ENCODE peak calls at places on chromosomes 11 and 22, in six cellular contexts. Y is WERI-Rb-1, K is endothelial cell, C is mucosa of descending colon, M is H9, F is fibroblast of the aortic adventitia. H is an unnamed sample.

GRCh38 chr11:103887001-103887680 is 149.3 kb upstream of the DDI1 start:
- DNase-seq in Y (no peak), K (no peak), C (no peak), M (no peak), F (no peak), H (no peak)

GRCh38 chr11:57938351-57938750 is 85.3 kb upstream of the OR9Q1 start:
- DNase-seq in Y (no peak), K (no peak), C (no peak), M (no peak), F (no peak), H (no peak)

GRCh38 chr11:67671211-67671520 is 3.3 kb downstream of the ALDH3B2 start:
- DNase-seq in Y (no peak), K (no peak), C (no peak), M (no peak), F (no peak), H (no peak)

GRCh38 chr11:122137081-122137793 is 21.2 kb upstream of the BLID start:
- DNase-seq in Y (no peak), K (no peak), C (no peak), M (no peak), F (peak), H (no peak)

GRCh38 chr11:105033344-105033743 is 1.6 kb downstream of the CASP1 start:
- DNase-seq in Y (no peak), K (no peak), C (no peak), M (no peak), F (no peak), H (no peak)

GRCh38 chr22:22076937-22077703 is 94.5 kb upstream of the TOP3B start:
- DNase-seq in Y (no peak), K (no peak), C (no peak), M (no peak), F (peak), H (no peak)

GRCh38 chr11:42764936-42765335 is 546.9 kb upstream of the API5 start:
- DNase-seq in Y (no peak), K (no peak), C (no peak), M (no peak), F (no peak), H (no peak)

GRCh38 chr11:17865765-17866428 is 131.3 kb downstream of the KCNC1 start:
- DNase-seq in Y (no peak), K (no peak), C (no peak), M (no peak), F (peak), H (no peak)

GRCh38 chr11:126104420-126104819 is 41.8 kb upstream of the CDON start:
- DNase-seq in Y (peak), K (no peak), C (no peak), M (peak), F (no peak), H (peak)

GRCh38 chr11:78657968-78658839 is 83.5 kb upstream of the NARS2 start:
- DNase-seq in Y (no peak), K (no peak), C (no peak), M (no peak), F (no peak), H (no peak)

GRCh38 chr11:131688056-131688693 is 317.8 kb downstream of the NTM start:
- DNase-seq in Y (peak), K (peak), C (no peak), M (peak), F (peak), H (peak)

GRCh38 chr11:103079833-103080232 is 12.1 kb downstream of the DCUN1D5 start:
- DNase-seq in Y (no peak), K (no peak), C (no peak), M (no peak), F (peak), H (no peak)

GRCh38 chr11:134691985-134692384 is 279.9 kb upstream of the B3GAT1 start:
- DNase-seq in Y (no peak), K (no peak), C (no peak), M (no peak), F (peak), H (no peak)

GRCh38 chr22:30310881-30311771 is 15.6 kb downstream of the TBC1D10A start:
- DNase-seq in Y (no peak), K (no peak), C (peak), M (no peak), F (peak), H (no peak)

GRCh38 chr11:117554601-117555333 is 227.1 kb downstream of the CEP164 start:
- DNase-seq in Y (no peak), K (no peak), C (no peak), M (no peak), F (no peak), H (no peak)

GRCh38 chr11:72758690-72759389 is 6.6 kb upstream of the ARAP1 start:
- DNase-seq in Y (no peak), K (no peak), C (no peak), M (no peak), F (peak), H (no peak)

GRCh38 chr11:120819003-120819402 is 204.9 kb upstream of the TBCEL start:
- DNase-seq in Y (no peak), K (no peak), C (no peak), M (no peak), F (no peak), H (no peak)

GRCh38 chr11:14713518-14714244 is 70.1 kb downstream of the PDE3B start:
- DNase-seq in Y (no peak), K (no peak), C (no peak), M (no peak), F (no peak), H (no peak)

GRCh38 chr11:69744435-69744834 is 30.7 kb downstream of the FGF4 start:
- DNase-seq in Y (no peak), K (peak), C (no peak), M (peak), F (peak), H (no peak)

GRCh38 chr22:25766418-25766817 is 24.4 kb downstream of the MYO18B start:
- DNase-seq in Y (no peak), K (no peak), C (no peak), M (no peak), F (no peak), H (no peak)

GRCh38 chr11:100719362-100719761 is 32.3 kb downstream of the ARHGAP42 start:
- DNase-seq in Y (peak), K (no peak), C (no peak), M (peak), F (peak), H (no peak)

GRCh38 chr11:12716816-12717215 is 42.6 kb downstream of the TEAD1 start:
- DNase-seq in Y (no peak), K (no peak), C (no peak), M (no peak), F (no peak), H (no peak)

GRCh38 chr22:31044262-31044861 is 36.8 kb upstream of the SMTN start:
- DNase-seq in Y (no peak), K (no peak), C (peak), M (peak), F (peak), H (no peak)

GRCh38 chr22:44723801-44724200 is 21.8 kb downstream of the PRR5 start:
- DNase-seq in Y (no peak), K (no peak), C (no peak), M (no peak), F (peak), H (no peak)

GRCh38 chr11:1129143-1129665 is 28.5 kb upstream of the MUC5AC start:
- DNase-seq in Y (peak), K (peak), C (no peak), M (peak), F (no peak), H (no peak)

GRCh38 chr11:64045700-64046099 is 10.0 kb downstream of the FLRT1 start:
- DNase-seq in Y (no peak), K (no peak), C (no peak), M (no peak), F (no peak), H (no peak)

GRCh38 chr11:10829139-10829538 is 20.4 kb upstream of the EIF4G2 start:
- DNase-seq in Y (no peak), K (no peak), C (no peak), M (no peak), F (no peak), H (no peak)

GRCh38 chr11:63667993-63668392 is 3.2 kb downstream of the ATL3 start:
- DNase-seq in Y (no peak), K (no peak), C (no peak), M (no peak), F (peak), H (no peak)

GRCh38 chr11:114440971-114441810 is 1.9 kb downstream of the REXO2 start:
- DNase-seq in Y (no peak), K (no peak), C (no peak), M (no peak), F (no peak), H (no peak)

GRCh38 chr22:32847067-32847491 is 45.6 kb downstream of the TIMP3 start:
- DNase-seq in Y (no peak), K (no peak), C (no peak), M (no peak), F (peak), H (no peak)

GRCh38 chr11:1656670-1657069 is 27.1 kb downstream of the KRTAP5-5 start:
- DNase-seq in Y (no peak), K (no peak), C (no peak), M (no peak), F (no peak), H (no peak)

GRCh38 chr11:119529936-119530335 is 107.0 kb upstream of the THY1 start:
- DNase-seq in Y (no peak), K (no peak), C (no peak), M (no peak), F (no peak), H (no peak)

GRCh38 chr11:64490562-64491216 is 100.3 kb upstream of the SLC22A12 start:
- DNase-seq in Y (no peak), K (no peak), C (no peak), M (no peak), F (no peak), H (no peak)

GRCh38 chr11:132685174-132685611 is 847.1 kb downstream of the OPCML start:
- DNase-seq in Y (no peak), K (no peak), C (no peak), M (no peak), F (no peak), H (no peak)

GRCh38 chr11:60831501-60832079 is 10.3 kb upstream of the CCDC86 start:
- DNase-seq in Y (no peak), K (no peak), C (no peak), M (no peak), F (peak), H (no peak)

GRCh38 chr11:67027943-67028542 is 5.1 kb downstream of the SYT12 start:
- DNase-seq in Y (no peak), K (no peak), C (no peak), M (no peak), F (no peak), H (no peak)

GRCh38 chr11:44530413-44531115 is 34.9 kb upstream of the CD82 start:
- DNase-seq in Y (no peak), K (no peak), C (no peak), M (no peak), F (peak), H (no peak)

GRCh38 chr22:46317646-46318045 is 17.9 kb upstream of the TRMU start:
- DNase-seq in Y (no peak), K (no peak), C (no peak), M (no peak), F (no peak), H (no peak)
- TF ChIP-seq CTCF in Y (no peak), K (no peak), C (no peak), M (no peak), F (no peak), H (no peak)

GRCh38 chr11:86537541-86538222 is 134.7 kb downstream of the ME3 start:
- DNase-seq in Y (no peak), K (peak), C (no peak), M (no peak), F (peak), H (peak)
- TF ChIP-seq CTCF in Y (peak), K (no peak), C (no peak), M (peak), F (peak), H (peak)

GRCh38 chr11:91041626-91042025 is 818.8 kb upstream of the CHORDC1 start:
- DNase-seq in Y (no peak), K (no peak), C (no peak), M (no peak), F (no peak), H (no peak)
- TF ChIP-seq CTCF in Y (no peak), K (no peak), C (no peak), M (no peak), F (no peak), H (no peak)

GRCh38 chr11:9693801-9694553 is 30.1 kb downstream of the SWAP70 start:
- DNase-seq in Y (no peak), K (no peak), C (no peak), M (no peak), F (no peak), H (no peak)
- TF ChIP-seq CTCF in Y (no peak), K (no peak), C (no peak), M (peak), F (no peak), H (no peak)

DNA sequence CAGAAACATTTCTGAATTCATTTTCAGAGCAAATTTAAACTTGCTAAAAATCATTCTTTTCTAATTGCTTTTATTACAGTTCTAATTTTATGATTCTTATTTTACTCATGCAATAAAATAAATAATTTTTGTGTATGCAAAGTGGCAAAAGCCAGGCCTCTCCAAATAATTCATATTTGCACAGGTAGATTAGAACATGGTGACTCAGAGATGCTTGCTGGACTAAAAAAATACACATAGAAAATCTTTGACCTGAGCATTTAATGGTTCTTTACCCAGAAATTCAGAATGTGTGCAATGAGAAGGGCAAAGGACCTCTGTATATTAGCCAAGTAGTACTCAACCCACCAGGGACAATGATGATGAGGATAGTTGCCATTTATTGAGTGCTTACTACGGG is 15.3 kb downstream of the MAP6 start:
- DNase-seq in Y (no peak), K (no peak), C (no peak), M (no peak), F (no peak), H (no peak)
- TF ChIP-seq CTCF in Y (no peak), K (no peak), C (no peak), M (no peak), F (no peak), H (no peak)

GRCh38 chr22:49800408-49801238 is 27.1 kb downstream of the BRD1 start:
- DNase-seq in Y (no peak), K (no peak), C (no peak), M (no peak), F (no peak), H (no peak)
- TF ChIP-seq CTCF in Y (no peak), K (no peak), C (no peak), M (peak), F (no peak), H (no peak)

H was measured in nephron progenitor cell.